ENCODE peak calls at places on chromosomes 11 and 22, in five cellular contexts. One of them, this sample, is unnamed.

GRCh38 chr11:14809466-14809865 is 82.6 kb downstream of the CYP2R1 start:
- ATAC-seq in HepG2: no peak
- ATAC-seq in GM12878: no peak
- ATAC-seq in K562: peak
- ATAC-seq in upper lobe of left lung: no peak
- ATAC-seq in this sample: no peak

GRCh38 chr11:92886243-92886905 is 83.1 kb upstream of the MTNR1B start:
- ATAC-seq in HepG2: peak
- ATAC-seq in GM12878: peak
- ATAC-seq in K562: peak
- ATAC-seq in upper lobe of left lung: peak
- ATAC-seq in this sample: peak

GRCh38 chr11:130623909-130624668 is 175.6 kb downstream of the ADAMTS15 start:
- ATAC-seq in HepG2: no peak
- ATAC-seq in GM12878: no peak
- ATAC-seq in K562: no peak
- ATAC-seq in upper lobe of left lung: no peak
- ATAC-seq in this sample: peak

GRCh38 chr22:43455861-43456260 is 44.0 kb downstream of the MPPED1 start:
- ATAC-seq in HepG2: no peak
- ATAC-seq in GM12878: no peak
- ATAC-seq in K562: no peak
- ATAC-seq in upper lobe of left lung: no peak
- ATAC-seq in this sample: no peak

GRCh38 chr11:271316-271715 is 6.9 kb upstream of the NLRP6 start:
- ATAC-seq in HepG2: no peak
- ATAC-seq in GM12878: no peak
- ATAC-seq in K562: no peak
- ATAC-seq in upper lobe of left lung: no peak
- ATAC-seq in this sample: no peak

GRCh38 chr11:32012066-32012465 is 78.8 kb upstream of the RCN1 start:
- ATAC-seq in HepG2: no peak
- ATAC-seq in GM12878: no peak
- ATAC-seq in K562: no peak
- ATAC-seq in upper lobe of left lung: no peak
- ATAC-seq in this sample: no peak

GRCh38 chr11:18776324-18776723 is 15.3 kb downstream of the PTPN5 start:
- ATAC-seq in HepG2: no peak
- ATAC-seq in GM12878: peak
- ATAC-seq in K562: no peak
- ATAC-seq in upper lobe of left lung: no peak
- ATAC-seq in this sample: no peak

GRCh38 chr11:77411238-77411637 is 62.7 kb downstream of the PAK1 start:
- ATAC-seq in HepG2: no peak
- ATAC-seq in GM12878: peak
- ATAC-seq in K562: peak
- ATAC-seq in upper lobe of left lung: peak
- ATAC-seq in this sample: peak

GRCh38 chr11:62905286-62905685 is 15.9 kb downstream of the CHRM1 start:
- ATAC-seq in HepG2: no peak
- ATAC-seq in GM12878: peak
- ATAC-seq in K562: no peak
- ATAC-seq in upper lobe of left lung: no peak
- ATAC-seq in this sample: no peak

GRCh38 chr11:8109675-8110074 is 28.7 kb downstream of the TUB start:
- ATAC-seq in HepG2: no peak
- ATAC-seq in GM12878: no peak
- ATAC-seq in K562: no peak
- ATAC-seq in upper lobe of left lung: no peak
- ATAC-seq in this sample: no peak

GRCh38 chr11:90197377-90197776 is 25.5 kb downstream of the CHORDC1 start:
- ATAC-seq in HepG2: no peak
- ATAC-seq in GM12878: no peak
- ATAC-seq in K562: no peak
- ATAC-seq in upper lobe of left lung: no peak
- ATAC-seq in this sample: no peak

GRCh38 chr11:13308704-13309103 is 31.1 kb downstream of the BMAL1 start:
- ATAC-seq in HepG2: no peak
- ATAC-seq in GM12878: peak
- ATAC-seq in K562: no peak
- ATAC-seq in upper lobe of left lung: no peak
- ATAC-seq in this sample: no peak

GRCh38 chr11:118001494-118001971 is 15.3 kb downstream of the IL10RA start:
- ATAC-seq in HepG2: no peak
- ATAC-seq in GM12878: no peak
- ATAC-seq in K562: peak
- ATAC-seq in upper lobe of left lung: no peak
- ATAC-seq in this sample: no peak

GRCh38 chr22:46740910-46741785 is 3.1 kb upstream of the CERK start:
- ATAC-seq in HepG2: no peak
- ATAC-seq in GM12878: no peak
- ATAC-seq in K562: no peak
- ATAC-seq in upper lobe of left lung: no peak
- ATAC-seq in this sample: no peak

GRCh38 chr11:106061936-106062591 is 15.1 kb downstream of the KBTBD3 start:
- ATAC-seq in HepG2: no peak
- ATAC-seq in GM12878: peak
- ATAC-seq in K562: no peak
- ATAC-seq in upper lobe of left lung: no peak
- ATAC-seq in this sample: no peak

GRCh38 chr11:108774037-108774436 is 109.2 kb downstream of the DDX10 start:
- ATAC-seq in HepG2: no peak
- ATAC-seq in GM12878: no peak
- ATAC-seq in K562: no peak
- ATAC-seq in upper lobe of left lung: no peak
- ATAC-seq in this sample: no peak

GRCh38 chr11:92284558-92284957 is 59.9 kb downstream of the FAT3 start:
- ATAC-seq in HepG2: no peak
- ATAC-seq in GM12878: no peak
- ATAC-seq in K562: no peak
- ATAC-seq in upper lobe of left lung: peak
- ATAC-seq in this sample: no peak

GRCh38 chr11:17230867-17231851 is 23.4 kb upstream of the PIK3C2A start:
- ATAC-seq in HepG2: no peak
- ATAC-seq in GM12878: peak
- ATAC-seq in K562: no peak
- ATAC-seq in upper lobe of left lung: no peak
- ATAC-seq in this sample: no peak

GRCh38 chr11:57432714-57433163 is 5.8 kb upstream of the SLC43A3 start:
- ATAC-seq in HepG2: no peak
- ATAC-seq in GM12878: peak
- ATAC-seq in K562: peak
- ATAC-seq in upper lobe of left lung: peak
- ATAC-seq in this sample: no peak

GRCh38 chr22:22943521-22944267 is 56.1 kb downstream of the IGLL5 start:
- ATAC-seq in HepG2: no peak
- ATAC-seq in GM12878: no peak
- ATAC-seq in K562: peak
- ATAC-seq in upper lobe of left lung: no peak
- ATAC-seq in this sample: no peak

GRCh38 chr22:23520875-23521441 is 59.1 kb downstream of the IGLL1 start:
- ATAC-seq in HepG2: peak
- ATAC-seq in GM12878: no peak
- ATAC-seq in K562: peak
- ATAC-seq in upper lobe of left lung: peak
- ATAC-seq in this sample: no peak

GRCh38 chr11:43969543-43969942 is 27.1 kb downstream of the C11orf96 start:
- ATAC-seq in HepG2: no peak
- ATAC-seq in GM12878: no peak
- ATAC-seq in K562: no peak
- ATAC-seq in upper lobe of left lung: no peak
- ATAC-seq in this sample: no peak

GRCh38 chr11:131691558-131692041 is 321.2 kb downstream of the NTM start:
- ATAC-seq in HepG2: peak
- ATAC-seq in GM12878: no peak
- ATAC-seq in K562: peak
- ATAC-seq in upper lobe of left lung: peak
- ATAC-seq in this sample: no peak

GRCh38 chr11:121553806-121554205 is 101.0 kb upstream of the SORL1-AS1 start:
- ATAC-seq in HepG2: peak
- ATAC-seq in GM12878: no peak
- ATAC-seq in K562: no peak
- ATAC-seq in upper lobe of left lung: no peak
- ATAC-seq in this sample: no peak

GRCh38 chr11:40285520-40285919 is 1173.9 kb downstream of the LRRC4C start:
- ATAC-seq in HepG2: no peak
- ATAC-seq in GM12878: no peak
- ATAC-seq in K562: no peak
- ATAC-seq in upper lobe of left lung: peak
- ATAC-seq in this sample: no peak

GRCh38 chr11:43818220-43818619 is 62.4 kb upstream of the ALKBH3 start:
- ATAC-seq in HepG2: no peak
- ATAC-seq in GM12878: no peak
- ATAC-seq in K562: no peak
- ATAC-seq in upper lobe of left lung: no peak
- ATAC-seq in this sample: no peak

GRCh38 chr11:125525303-125525702 is 29.2 kb upstream of the FEZ1 start:
- ATAC-seq in HepG2: no peak
- ATAC-seq in GM12878: no peak
- ATAC-seq in K562: peak
- ATAC-seq in upper lobe of left lung: no peak
- ATAC-seq in this sample: no peak

GRCh38 chr11:29310706-29311342 is 706.0 kb downstream of the KCNA4 start:
- ATAC-seq in HepG2: peak
- ATAC-seq in GM12878: no peak
- ATAC-seq in K562: no peak
- ATAC-seq in upper lobe of left lung: no peak
- ATAC-seq in this sample: no peak

GRCh38 chr11:91653091-91653754 is 571.4 kb upstream of the FAT3 start:
- ATAC-seq in HepG2: no peak
- ATAC-seq in GM12878: no peak
- ATAC-seq in K562: no peak
- ATAC-seq in upper lobe of left lung: no peak
- ATAC-seq in this sample: no peak

GRCh38 chr22:47781427-47782111 is 1019.1 kb downstream of the TBC1D22A start:
- ATAC-seq in HepG2: no peak
- ATAC-seq in GM12878: no peak
- ATAC-seq in K562: no peak
- ATAC-seq in upper lobe of left lung: no peak
- ATAC-seq in this sample: no peak

GRCh38 chr11:128745296-128746183 is 51.7 kb downstream of the FLI1 start:
- ATAC-seq in HepG2: no peak
- ATAC-seq in GM12878: no peak
- ATAC-seq in K562: no peak
- ATAC-seq in upper lobe of left lung: peak
- ATAC-seq in this sample: no peak

GRCh38 chr22:32760396-32760795 is 41.1 kb upstream of the TIMP3 start:
- ATAC-seq in HepG2: no peak
- ATAC-seq in GM12878: no peak
- ATAC-seq in K562: no peak
- ATAC-seq in upper lobe of left lung: no peak
- ATAC-seq in this sample: no peak

GRCh38 chr22:25942126-25942988 is 200.4 kb downstream of the MYO18B start:
- ATAC-seq in HepG2: no peak
- ATAC-seq in GM12878: no peak
- ATAC-seq in K562: no peak
- ATAC-seq in upper lobe of left lung: peak
- ATAC-seq in this sample: no peak

DNA sequence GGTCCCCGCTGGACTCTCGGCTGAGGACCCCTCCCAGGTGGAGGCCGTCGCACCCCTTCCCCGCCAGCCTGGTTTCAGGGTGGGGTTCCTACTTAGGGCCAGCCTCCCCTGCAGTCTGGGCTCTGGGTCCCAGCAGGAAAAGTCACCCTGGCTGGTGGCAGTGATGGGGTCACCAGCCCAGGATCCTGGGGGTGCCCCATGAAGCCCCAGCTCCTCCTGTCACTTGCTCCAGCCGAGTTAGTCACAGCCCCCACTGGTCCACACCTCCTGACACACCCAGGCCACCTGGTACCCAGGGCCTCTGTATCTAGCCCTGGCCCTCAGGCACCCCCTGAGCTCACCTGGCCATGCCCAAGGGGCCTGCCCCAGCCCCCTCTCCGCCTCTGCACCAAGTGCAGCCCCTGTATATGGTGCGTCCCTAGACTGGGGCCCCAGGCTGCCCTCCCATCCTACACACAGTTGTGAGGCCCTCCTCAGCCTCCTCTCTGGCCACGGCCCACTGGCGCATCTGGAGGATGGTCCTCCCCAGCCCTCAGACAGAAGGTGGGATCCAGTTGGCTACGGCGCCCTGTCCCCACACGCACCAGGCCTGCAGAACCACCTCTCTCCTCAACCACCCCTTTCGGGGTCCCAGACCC is 6.7 kb downstream of the PLXNB2 start:
- ATAC-seq in HepG2: no peak
- ATAC-seq in GM12878: no peak
- ATAC-seq in K562: no peak
- ATAC-seq in upper lobe of left lung: no peak
- ATAC-seq in this sample: no peak
- H3K27ac ChIP-seq in HepG2: no peak
- H3K27ac ChIP-seq in GM12878: no peak
- H3K27ac ChIP-seq in K562: no peak
- H3K27ac ChIP-seq in upper lobe of left lung: peak
- H3K27ac ChIP-seq in this sample: no peak

DNA sequence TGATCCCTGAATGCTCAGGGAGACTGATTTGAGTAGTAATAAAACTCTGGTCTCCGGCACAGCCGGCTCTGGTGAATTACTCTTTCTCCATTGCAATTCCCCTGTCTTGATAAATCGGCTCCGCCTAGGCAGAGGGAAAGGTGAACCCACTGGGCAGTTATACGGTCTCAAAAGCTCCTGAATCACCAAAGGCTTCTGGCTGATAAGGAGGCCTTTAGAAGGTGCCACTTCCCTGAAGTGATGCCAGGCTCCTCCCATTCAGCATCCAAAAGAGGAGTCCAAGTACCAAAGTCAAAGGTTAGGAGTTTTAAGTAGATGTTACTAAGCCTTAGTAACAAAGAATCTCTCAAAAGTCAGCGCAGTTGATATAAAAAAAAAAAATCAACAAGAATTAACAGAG is 11.8 kb upstream of the ALKBH8 start:
- ATAC-seq in HepG2: no peak
- ATAC-seq in GM12878: no peak
- ATAC-seq in K562: no peak
- ATAC-seq in upper lobe of left lung: no peak
- ATAC-seq in this sample: no peak
- TF ChIP-seq EP300 in HepG2: no peak
- TF ChIP-seq EP300 in GM12878: no peak
- TF ChIP-seq EP300 in K562: no peak
- TF ChIP-seq EP300 in upper lobe of left lung: no peak
- TF ChIP-seq EP300 in this sample: no peak

GRCh38 chr11:59171508-59172322 is at the start of gene DTX4:
- ATAC-seq in HepG2: peak
- ATAC-seq in GM12878: peak
- ATAC-seq in K562: peak
- ATAC-seq in upper lobe of left lung: peak
- ATAC-seq in this sample: peak
- TF ChIP-seq POLR2AphosphoS5 in HepG2: no peak
- TF ChIP-seq POLR2AphosphoS5 in GM12878: peak
- TF ChIP-seq POLR2AphosphoS5 in K562: no peak
- TF ChIP-seq POLR2AphosphoS5 in upper lobe of left lung: peak
- TF ChIP-seq POLR2AphosphoS5 in this sample: peak

DNA sequence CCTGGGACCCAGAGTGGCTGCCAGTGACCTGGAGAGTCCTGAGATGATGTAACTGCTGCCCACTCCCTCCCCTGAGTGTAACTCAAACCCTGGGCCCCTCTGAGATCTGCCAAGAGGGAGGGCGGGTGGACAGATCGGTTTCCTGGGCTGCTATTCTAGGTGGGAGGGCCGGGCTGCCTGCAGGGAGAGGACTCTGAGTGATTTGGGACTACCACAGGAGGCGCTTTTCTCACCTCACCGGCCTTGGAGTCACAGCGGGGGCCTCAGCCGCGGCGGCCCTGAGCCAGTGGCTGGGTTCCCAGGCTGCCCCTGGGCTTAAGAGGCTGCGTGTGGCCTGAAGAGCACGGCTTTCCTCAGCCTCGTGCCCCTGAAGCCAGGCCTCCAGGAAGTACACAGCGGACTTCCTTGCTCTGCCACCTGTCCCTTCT is 11.4 kb downstream of the RELT start:
- ATAC-seq in HepG2: no peak
- ATAC-seq in GM12878: no peak
- ATAC-seq in K562: no peak
- ATAC-seq in upper lobe of left lung: no peak
- ATAC-seq in this sample: no peak
- H3K27ac ChIP-seq in HepG2: no peak
- H3K27ac ChIP-seq in GM12878: peak
- H3K27ac ChIP-seq in K562: no peak
- H3K27ac ChIP-seq in upper lobe of left lung: peak
- H3K27ac ChIP-seq in this sample: no peak

This sample was measured in gastroesophageal sphincter.